ENCODE peak calls at places on chromosome 2, in ten cellular contexts. F, R, J, Z, O, K, E, M, T and W are unnamed samples.
A peak's percentile ranks its signal among the peaks of the same experiment; 100 is the strongest.

GRCh38 chr2:230046491-230046890 is 22.2 kb downstream of the SLC16A14 start:
- DNase-seq in F (no peak), R (no peak), J (no peak), Z (no peak), O (no peak), K (no peak), E (no peak), M (no peak), T (no peak), W (no peak)

GRCh38 chr2:240095556-240096523 is 40.3 kb downstream of the COPS9 start:
- DNase-seq in F (no peak), R (no peak), J (no peak), Z (peak; percentile 20), O (peak; percentile 3), K (no peak), E (no peak), M (no peak), T (no peak), W (no peak)

GRCh38 chr2:231355802-231356473 is 39.6 kb upstream of the B3GNT7 start:
- DNase-seq in F (no peak), R (no peak), J (no peak), Z (peak; percentile 77), O (no peak), K (no peak), E (no peak), M (peak; percentile 16), T (no peak), W (no peak)

GRCh38 chr2:140586379-140586778 is 1544.4 kb downstream of the LRP1B start:
- DNase-seq in F (peak; percentile 27), R (peak; percentile 39), J (no peak), Z (peak; percentile 21), O (peak; percentile 37), K (peak; percentile 46), E (peak; percentile 27), M (no peak), T (no peak), W (peak; percentile 63)

GRCh38 chr2:142840438-142840837 is 37.0 kb upstream of the KYNU start:
- DNase-seq in F (no peak), R (no peak), J (no peak), Z (no peak), O (no peak), K (no peak), E (no peak), M (no peak), T (no peak), W (no peak)

GRCh38 chr2:232658217-232658785 is 24.9 kb downstream of the EFHD1 start:
- DNase-seq in F (no peak), R (no peak), J (no peak), Z (no peak), O (peak; percentile 12), K (peak; percentile 23), E (no peak), M (no peak), T (no peak), W (no peak)

GRCh38 chr2:36366491-36367120 is 11.0 kb downstream of the CRIM1 start:
- DNase-seq in F (no peak), R (no peak), J (no peak), Z (no peak), O (no peak), K (peak; percentile 42), E (no peak), M (no peak), T (no peak), W (no peak)

GRCh38 chr2:149004836-149005235 is 33.7 kb upstream of the LYPD6B start:
- DNase-seq in F (no peak), R (no peak), J (no peak), Z (no peak), O (peak; percentile 62), K (no peak), E (no peak), M (no peak), T (no peak), W (no peak)

GRCh38 chr2:222835142-222835822 is 25.6 kb upstream of the ACSL3 start:
- DNase-seq in F (peak; percentile 35), R (peak; percentile 60), J (no peak), Z (no peak), O (peak; percentile 8), K (no peak), E (no peak), M (no peak), T (no peak), W (no peak)

GRCh38 chr2:242063364-242064249 is 194.1 kb downstream of the RTP5 start:
- DNase-seq in F (no peak), R (no peak), J (no peak), Z (no peak), O (no peak), K (no peak), E (no peak), M (no peak), T (no peak), W (no peak)

GRCh38 chr2:16660039-16660619 is 5.5 kb downstream of the CYRIA start:
- DNase-seq in F (no peak), R (no peak), J (no peak), Z (no peak), O (no peak), K (no peak), E (no peak), M (no peak), T (no peak), W (no peak)

GRCh38 chr2:48819206-48819605 is 63.7 kb upstream of the LHCGR start:
- DNase-seq in F (no peak), R (no peak), J (no peak), Z (no peak), O (no peak), K (no peak), E (no peak), M (no peak), T (no peak), W (no peak)

GRCh38 chr2:100924520-100925451 is 77.3 kb upstream of the RPL31 start:
- DNase-seq in F (no peak), R (peak; percentile 30), J (peak; percentile 71), Z (no peak), O (peak; percentile 88), K (peak; percentile 78), E (no peak), M (no peak), T (no peak), W (no peak)

GRCh38 chr2:41600460-41600859 is 447.4 kb upstream of the PKDCC start:
- DNase-seq in F (no peak), R (no peak), J (no peak), Z (no peak), O (no peak), K (no peak), E (no peak), M (no peak), T (no peak), W (no peak)

GRCh38 chr2:30026091-30027055 is 105.0 kb upstream of the ALK start:
- DNase-seq in F (peak; percentile 50), R (peak; percentile 85), J (no peak), Z (peak; percentile 89), O (peak; percentile 97), K (no peak), E (peak; percentile 76), M (peak; percentile 33), T (peak; percentile 29), W (peak; percentile 79)

GRCh38 chr2:174334278-174334715 is 457 bp upstream of the SP9 start:
- DNase-seq in F (no peak), R (no peak), J (no peak), Z (no peak), O (no peak), K (no peak), E (no peak), M (no peak), T (no peak), W (no peak)

GRCh38 chr2:147846382-147847081 is 1.7 kb downstream of the ACVR2A start:
- DNase-seq in F (no peak), R (no peak), J (no peak), Z (no peak), O (peak; percentile 36), K (no peak), E (no peak), M (no peak), T (no peak), W (no peak)

GRCh38 chr2:106708189-106708588 is 177.8 kb downstream of the ST6GAL2 start:
- DNase-seq in F (no peak), R (no peak), J (no peak), Z (no peak), O (no peak), K (no peak), E (no peak), M (no peak), T (peak; percentile 15), W (no peak)

GRCh38 chr2:120660771-120661459 is 74.8 kb upstream of the GLI2 start:
- DNase-seq in F (no peak), R (no peak), J (no peak), Z (no peak), O (no peak), K (no peak), E (no peak), M (no peak), T (no peak), W (no peak)
- H3K4me3 ChIP-seq in F (no peak overlapping the region), R (no peak overlapping the region), J (no peak overlapping the region), Z (no peak overlapping the region), O (no peak overlapping the region), K (no peak overlapping the region), E (no peak overlapping the region), M (no peak overlapping the region), T (no peak overlapping the region), W (no peak overlapping the region)

GRCh38 chr2:38731090-38731489 is 20.1 kb downstream of the SRSF7 start:
- DNase-seq in F (no peak), R (no peak), J (no peak), Z (no peak), O (no peak), K (no peak), E (no peak), M (no peak), T (no peak), W (no peak)
- H3K27ac ChIP-seq in F (no peak overlapping the region), R (no peak overlapping the region), J (no peak overlapping the region), Z (no peak overlapping the region), O (no peak overlapping the region), K (no peak overlapping the region), E (no peak overlapping the region), M (no peak overlapping the region), T (no peak overlapping the region), W (no peak overlapping the region)

GRCh38 chr2:112301973-112302372 is 26.6 kb downstream of the ZC3H6 start:
- DNase-seq in F (no peak), R (no peak), J (no peak), Z (no peak), O (no peak), K (no peak), E (no peak), M (no peak), T (no peak), W (no peak)

GRCh38 chr2:112301171-112301584 is 25.8 kb downstream of the ZC3H6 start:
- DNase-seq in F (no peak), R (peak; percentile 25), J (no peak), Z (no peak), O (peak; percentile 54), K (no peak), E (no peak), M (no peak), T (no peak), W (no peak)

GRCh38 chr2:112305132-112305531 is 29.7 kb downstream of the ZC3H6 start:
- DNase-seq in F (no peak), R (no peak), J (no peak), Z (no peak), O (no peak), K (no peak), E (no peak), M (no peak), T (no peak), W (no peak)

GRCh38 chr2:112304298-112304941 is 29.0 kb downstream of the ZC3H6 start:
- DNase-seq in F (no peak), R (no peak), J (no peak), Z (no peak), O (no peak), K (no peak), E (no peak), M (no peak), T (no peak), W (no peak)
- H3K4me3 ChIP-seq in F (no peak overlapping the region), R (no peak overlapping the region), J (no peak overlapping the region), Z (no peak overlapping the region), O (no peak overlapping the region), K (no peak overlapping the region), E (no peak overlapping the region), M (no peak overlapping the region), T (no peak overlapping the region), W (no peak overlapping the region)

GRCh38 chr2:63601061-63601460 is 12.3 kb downstream of the MDH1 start:
- DNase-seq in F (no peak), R (no peak), J (no peak), Z (no peak), O (no peak), K (no peak), E (no peak), M (no peak), T (no peak), W (no peak)
- H3K27ac ChIP-seq in F (no peak overlapping the region), R (no peak overlapping the region), J (no peak overlapping the region), Z (no peak overlapping the region), O (no peak overlapping the region), K (no peak overlapping the region), E (no peak overlapping the region), M (peak overlapping the region; percentile 1), T (no peak overlapping the region), W (no peak overlapping the region)